ENCODE peak calls at places on chromosome 1, in nine cellular contexts. S is thoracic aorta, E is fibroblast of pulmonary artery, L is GM23248, R is cardiac fibroblast, M is ovary, O is lower leg skin, P is adrenal gland, A is cardiac muscle cell. X is an unnamed sample.

GRCh38 chr1:240190881-240191385 is 99.2 kb downstream of the FMN2 start:
- DNase-seq in S (no peak), E (peak), L (peak), R (peak), M (no peak), O (peak), P (no peak), A (peak), X (peak)

GRCh38 chr1:43007377-43008105 is 48.9 kb upstream of the SLC2A1 start:
- DNase-seq in S (no peak), E (no peak), L (no peak), R (no peak), M (no peak), O (peak), P (no peak), A (no peak), X (peak)

GRCh38 chr1:16375521-16376359 is 8.7 kb downstream of the SZRD1 start:
- DNase-seq in S (no peak), E (peak), L (peak), R (peak), M (no peak), O (no peak), P (peak), A (peak), X (no peak)

GRCh38 chr1:214840366-214840765 is 237.4 kb downstream of the CENPF start:
- DNase-seq in S (no peak), E (no peak), L (peak), R (no peak), M (no peak), O (no peak), P (no peak), A (peak), X (no peak)

GRCh38 chr1:3585940-3586568 is 25.3 kb downstream of the MEGF6 start:
- DNase-seq in S (no peak), E (no peak), L (no peak), R (no peak), M (no peak), O (no peak), P (no peak), A (no peak), X (no peak)

GRCh38 chr1:179812501-179813292 is 64.9 kb downstream of the TOR1AIP2 start:
- DNase-seq in S (no peak), E (peak), L (no peak), R (peak), M (peak), O (no peak), P (no peak), A (peak), X (no peak)

GRCh38 chr1:117611894-117612481 is 6.1 kb downstream of the TENT5C start:
- DNase-seq in S (no peak), E (no peak), L (no peak), R (peak), M (no peak), O (no peak), P (no peak), A (no peak), X (no peak)

GRCh38 chr1:22470227-22470626 is 18.6 kb downstream of the ZBTB40 start:
- DNase-seq in S (no peak), E (no peak), L (no peak), R (no peak), M (no peak), O (no peak), P (no peak), A (no peak), X (no peak)

GRCh38 chr1:64663654-64664053 is 81.2 kb upstream of the RAVER2 start:
- DNase-seq in S (no peak), E (no peak), L (peak), R (peak), M (no peak), O (no peak), P (no peak), A (no peak), X (peak)

GRCh38 chr1:7940745-7941436 is at the start of gene TNFRSF9:
- DNase-seq in S (no peak), E (peak), L (peak), R (peak), M (no peak), O (no peak), P (no peak), A (peak), X (no peak)

GRCh38 chr1:162029205-162029604 is 5.5 kb upstream of the OLFML2B start:
- DNase-seq in S (no peak), E (no peak), L (no peak), R (no peak), M (no peak), O (no peak), P (no peak), A (no peak), X (no peak)

GRCh38 chr1:24321150-24321549 is 2.0 kb downstream of the GRHL3 start:
- DNase-seq in S (no peak), E (no peak), L (no peak), R (no peak), M (no peak), O (no peak), P (no peak), A (no peak), X (peak)

GRCh38 chr1:162908780-162909179 is 47.8 kb upstream of the CCDC190 start:
- DNase-seq in S (no peak), E (peak), L (peak), R (peak), M (no peak), O (no peak), P (no peak), A (peak), X (no peak)

GRCh38 chr1:166032901-166033371 is 133.9 kb downstream of the FAM78B start:
- DNase-seq in S (no peak), E (no peak), L (peak), R (no peak), M (no peak), O (no peak), P (peak), A (no peak), X (no peak)

GRCh38 chr1:237383825-237384612 is 342.0 kb downstream of the RYR2 start:
- DNase-seq in S (no peak), E (peak), L (peak), R (peak), M (no peak), O (no peak), P (no peak), A (peak), X (no peak)

GRCh38 chr1:209926045-209926444 is 12.0 kb upstream of the SYT14 start:
- DNase-seq in S (no peak), E (peak), L (peak), R (peak), M (no peak), O (no peak), P (no peak), A (peak), X (no peak)

GRCh38 chr1:216765346-216766300 is 42.4 kb upstream of the ESRRG start:
- DNase-seq in S (no peak), E (no peak), L (peak), R (no peak), M (no peak), O (no peak), P (no peak), A (no peak), X (no peak)

GRCh38 chr1:232519186-232519585 is 110.7 kb downstream of the SIPA1L2 start:
- DNase-seq in S (no peak), E (no peak), L (no peak), R (no peak), M (no peak), O (no peak), P (no peak), A (no peak), X (no peak)

GRCh38 chr1:151720190-151720953 is 950 bp upstream of the RIIAD1 start:
- DNase-seq in S (no peak), E (peak), L (peak), R (peak), M (no peak), O (no peak), P (no peak), A (peak), X (peak)

GRCh38 chr1:235675152-235675890 is 25.7 kb upstream of the GNG4 start:
- DNase-seq in S (no peak), E (peak), L (no peak), R (no peak), M (no peak), O (no peak), P (no peak), A (no peak), X (no peak)

GRCh38 chr1:78792756-78793155 is 143.1 kb downstream of the IFI44 start:
- DNase-seq in S (no peak), E (no peak), L (no peak), R (no peak), M (no peak), O (no peak), P (no peak), A (no peak), X (no peak)

GRCh38 chr1:199020904-199021303 is 382.1 kb downstream of the PTPRC start:
- DNase-seq in S (no peak), E (no peak), L (no peak), R (no peak), M (no peak), O (no peak), P (no peak), A (no peak), X (no peak)

GRCh38 chr1:230739564-230739963 is 7.6 kb upstream of the CAPN9 start:
- DNase-seq in S (no peak), E (no peak), L (no peak), R (no peak), M (no peak), O (no peak), P (no peak), A (no peak), X (no peak)

GRCh38 chr1:9946315-9946714 is 3.0 kb downstream of the NMNAT1 start:
- DNase-seq in S (no peak), E (no peak), L (no peak), R (no peak), M (no peak), O (no peak), P (no peak), A (no peak), X (no peak)

GRCh38 chr1:59076612-59077011 is 220.3 kb upstream of the FGGY start:
- DNase-seq in S (no peak), E (no peak), L (peak), R (peak), M (no peak), O (no peak), P (no peak), A (peak), X (no peak)

GRCh38 chr1:115456441-115456961 is 118.5 kb upstream of the NGF start:
- DNase-seq in S (no peak), E (no peak), L (peak), R (no peak), M (no peak), O (no peak), P (no peak), A (no peak), X (no peak)

GRCh38 chr1:54407201-54407956 is 1.2 kb upstream of the SSBP3 start:
- DNase-seq in S (peak), E (peak), L (peak), R (peak), M (peak), O (peak), P (peak), A (peak), X (peak)

GRCh38 chr1:181190362-181191035 is 102.0 kb downstream of the IER5 start:
- DNase-seq in S (no peak), E (no peak), L (no peak), R (no peak), M (no peak), O (no peak), P (no peak), A (no peak), X (peak)

GRCh38 chr1:119933397-119933796 is 37.1 kb upstream of the ADAM30 start:
- DNase-seq in S (no peak), E (no peak), L (no peak), R (no peak), M (no peak), O (no peak), P (no peak), A (no peak), X (no peak)

GRCh38 chr1:245691897-245692296 is 537.1 kb downstream of the KIF26B start:
- DNase-seq in S (no peak), E (no peak), L (no peak), R (no peak), M (no peak), O (no peak), P (no peak), A (no peak), X (no peak)

GRCh38 chr1:53653631-53654030 is 85.3 kb downstream of the GLIS1 start:
- DNase-seq in S (no peak), E (no peak), L (no peak), R (no peak), M (peak), O (no peak), P (no peak), A (no peak), X (peak)

GRCh38 chr1:29752141-29752540 is 515.8 kb downstream of the PTPRU start:
- DNase-seq in S (no peak), E (no peak), L (no peak), R (no peak), M (no peak), O (no peak), P (no peak), A (peak), X (peak)

GRCh38 chr1:234681065-234681464 is 71.1 kb upstream of the IRF2BP2 start:
- DNase-seq in S (no peak), E (no peak), L (no peak), R (no peak), M (no peak), O (no peak), P (no peak), A (no peak), X (no peak)

GRCh38 chr1:29824478-29825273 is 588.4 kb downstream of the PTPRU start:
- DNase-seq in S (no peak), E (no peak), L (no peak), R (no peak), M (no peak), O (no peak), P (no peak), A (no peak), X (no peak)

GRCh38 chr1:227322376-227322775 is 4.1 kb upstream of the CDC42BPA start:
- DNase-seq in S (no peak), E (no peak), L (no peak), R (no peak), M (no peak), O (no peak), P (no peak), A (no peak), X (peak)

GRCh38 chr1:160365325-160365724 is 1.5 kb upstream of the NHLH1 start:
- DNase-seq in S (no peak), E (no peak), L (no peak), R (no peak), M (no peak), O (no peak), P (no peak), A (no peak), X (peak)

GRCh38 chr1:117051224-117052064 is 8.7 kb upstream of the TTF2 start:
- DNase-seq in S (no peak), E (peak), L (peak), R (peak), M (no peak), O (peak), P (no peak), A (peak), X (no peak)

GRCh38 chr1:65207317-65207716 is 59.3 kb downstream of the AK4 start:
- DNase-seq in S (no peak), E (no peak), L (no peak), R (no peak), M (no peak), O (no peak), P (no peak), A (no peak), X (no peak)

GRCh38 chr1:155177918-155178281 is 4.3 kb downstream of the TRIM46 start:
- DNase-seq in S (no peak), E (no peak), L (no peak), R (no peak), M (peak), O (no peak), P (peak), A (no peak), X (peak)

GRCh38 chr1:155175281-155175926 is 1.8 kb downstream of the TRIM46 start:
- DNase-seq in S (no peak), E (no peak), L (no peak), R (no peak), M (no peak), O (no peak), P (no peak), A (no peak), X (peak)

GRCh38 chr1:155177192-155177917 is 3.7 kb downstream of the TRIM46 start:
- DNase-seq in S (no peak), E (no peak), L (no peak), R (no peak), M (peak), O (peak), P (peak), A (no peak), X (peak)

GRCh38 chr1:155175927-155176371 is 2.3 kb downstream of the TRIM46 start:
- DNase-seq in S (no peak), E (no peak), L (no peak), R (no peak), M (no peak), O (no peak), P (no peak), A (no peak), X (peak)

DNA sequence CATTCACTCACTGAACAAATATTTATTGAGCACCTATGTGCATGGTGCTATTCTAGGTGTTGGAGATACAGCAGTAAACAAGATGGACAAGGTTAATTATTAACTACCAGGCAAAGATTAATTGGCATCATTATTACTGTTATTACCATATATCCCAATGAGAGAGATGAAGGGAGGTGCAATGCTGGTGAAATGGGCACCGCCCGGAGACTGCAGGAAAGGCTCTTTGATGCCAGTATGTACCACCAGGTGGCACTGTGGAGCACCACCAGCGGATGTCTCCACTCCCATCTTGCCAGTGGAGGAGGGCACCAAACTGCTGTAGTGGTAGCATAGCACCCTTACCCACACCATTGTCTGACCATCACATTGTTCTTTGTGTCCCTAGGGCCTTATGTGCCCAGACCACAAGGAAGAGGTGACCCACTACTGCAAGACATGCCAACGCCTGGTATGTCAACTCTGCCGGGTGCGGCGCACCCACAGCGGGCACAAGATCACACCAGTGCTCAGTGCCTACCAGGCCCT is 3.0 kb downstream of the TRIM46 start:
- DNase-seq in S (no peak), E (peak), L (peak), R (peak), M (peak), O (peak), P (peak), A (peak), X (peak)
- H3K4me3 ChIP-seq in S (no peak), E (no peak), L (no peak), R (no peak), M (no peak), O (no peak), P (no peak), A (no peak), X (no peak)

DNA sequence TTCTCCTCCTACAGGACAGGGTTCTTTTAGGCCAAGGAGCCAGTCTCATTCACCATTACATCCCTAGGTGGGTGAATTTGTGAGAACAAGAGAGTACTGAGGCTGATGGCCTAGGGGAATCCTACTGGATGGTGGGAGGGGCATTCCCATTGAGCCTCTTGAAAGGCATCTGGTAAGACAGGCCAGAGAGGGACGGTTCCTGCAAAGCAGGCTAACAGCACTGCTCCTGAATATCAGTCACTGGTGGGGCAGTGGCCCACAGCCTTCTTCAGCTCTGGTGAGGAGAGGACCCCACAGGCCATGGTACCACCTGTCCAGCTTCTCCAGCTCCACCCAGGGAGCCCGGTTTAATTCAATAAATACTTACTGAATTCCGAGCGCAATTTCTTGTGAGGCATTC is 125.9 kb upstream of the EDN2 start:
- DNase-seq in S (no peak), E (no peak), L (no peak), R (no peak), M (no peak), O (no peak), P (no peak), A (no peak), X (no peak)
- H3K4me3 ChIP-seq in S (no peak), E (no peak), L (no peak), R (no peak), M (no peak), O (no peak), P (no peak), A (no peak), X (no peak)

DNA sequence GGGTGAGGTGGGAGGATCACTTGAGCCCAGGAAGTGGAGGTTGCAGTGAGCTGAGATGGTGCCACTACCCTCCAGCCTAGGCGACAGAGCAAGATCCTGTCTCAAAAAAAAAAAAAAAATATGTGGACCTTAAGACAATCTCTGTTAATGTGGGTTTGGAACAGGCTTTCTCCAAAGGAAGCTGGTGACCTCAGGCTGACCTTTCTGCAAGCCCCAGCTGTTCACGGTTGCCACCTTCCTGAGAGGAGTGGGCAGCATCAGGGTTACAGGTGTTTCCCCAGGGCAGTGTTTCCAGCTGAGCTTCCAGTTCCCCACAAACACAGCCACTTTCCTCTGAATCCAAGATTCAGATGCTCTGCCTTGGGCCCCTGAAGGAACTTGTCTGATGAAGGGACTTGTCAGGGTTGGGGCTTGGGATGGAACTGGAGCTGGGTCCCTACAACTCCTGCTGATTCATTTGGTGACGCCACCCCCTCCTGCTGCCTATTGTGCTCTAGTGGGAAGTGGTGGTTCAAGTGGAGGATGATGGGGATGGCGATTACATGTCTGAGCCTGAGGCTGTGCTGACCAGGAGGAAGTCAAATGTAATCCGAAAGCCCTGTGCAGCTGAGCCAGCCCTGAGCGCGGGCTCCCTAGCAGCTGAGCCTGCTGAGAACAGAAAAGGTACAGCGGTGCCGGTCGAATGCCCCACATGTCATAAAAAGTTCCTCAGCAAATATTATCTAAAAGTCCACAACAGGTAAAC is 1.9 kb downstream of the ZBTB48 start:
- DNase-seq in S (no peak), E (no peak), L (no peak), R (no peak), M (no peak), O (no peak), P (no peak), A (no peak), X (no peak)
- H3K4me3 ChIP-seq in S (no peak), E (no peak), L (no peak), R (no peak), M (no peak), O (no peak), P (no peak), A (no peak), X (no peak)

GRCh38 chr1:150558328-150558727 is 9.1 kb downstream of the ADAMTSL4 start:
- DNase-seq in S (no peak), E (no peak), L (no peak), R (no peak), M (no peak), O (no peak), P (no peak), A (no peak), X (no peak)
- H3K4me3 ChIP-seq in S (peak), E (peak), L (no peak), R (peak), M (peak), O (no peak), P (no peak), A (no peak), X (no peak)

DNA sequence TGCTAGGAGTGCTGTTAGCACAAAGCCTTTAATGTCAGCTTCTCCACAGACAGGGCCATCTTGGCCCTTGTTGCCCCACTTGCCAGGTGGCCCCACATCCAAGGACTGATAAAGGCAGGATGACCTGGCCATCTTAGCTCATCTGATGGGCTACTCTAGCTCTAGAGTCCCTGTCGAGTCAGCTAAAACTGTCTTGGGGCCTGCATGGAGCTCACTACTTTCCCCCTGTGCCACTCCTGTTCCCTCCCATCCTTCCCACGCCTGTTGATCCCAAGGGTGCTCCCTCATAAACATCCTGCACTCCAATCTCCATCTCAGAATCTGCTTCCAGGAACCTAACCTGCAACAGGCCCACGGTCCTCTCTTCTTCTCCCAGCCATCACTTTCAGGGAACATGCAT is 652 bp upstream of the GPX7 start:
- DNase-seq in S (no peak), E (no peak), L (no peak), R (no peak), M (no peak), O (no peak), P (no peak), A (no peak), X (no peak)
- H3K4me3 ChIP-seq in S (peak), E (no peak), L (peak), R (no peak), M (peak), O (no peak), P (peak), A (no peak), X (no peak)

GRCh38 chr1:62689524-62689923 is 1.3 kb upstream of the DOCK7 start:
- DNase-seq in S (no peak), E (peak), L (peak), R (peak), M (no peak), O (no peak), P (no peak), A (peak), X (no peak)
- H3K4me3 ChIP-seq in S (peak), E (peak), L (peak), R (no peak), M (no peak), O (no peak), P (no peak), A (peak), X (no peak)